ENCODE peak calls at places on chromosomes 5 and 9, in four cellular contexts. G is NT2/D1, T is GM23248, S is colonic mucosa. V is an unnamed sample. For H3K4me1, the result is how much of the 10 kb centered on the place peaks cover.

GRCh38 chr9:35658894-35659220 is 765 bp downstream of the CCDC107 start:
- DNase-seq in G (no peak), T (peak), S (peak), V (peak)

GRCh38 chr9:130137081-130137869 is 34.9 kb upstream of the NCS1 start:
- DNase-seq in G (no peak), T (peak), S (no peak), V (no peak)

GRCh38 chr5:96350678-96351077 is 82.4 kb downstream of the PCSK1 start:
- DNase-seq in G (no peak), T (peak), S (no peak), V (no peak)

GRCh38 chr5:1320436-1321344 is 24.2 kb downstream of the CLPTM1L start:
- DNase-seq in G (no peak), T (no peak), S (no peak), V (no peak)

GRCh38 chr5:108028411-108028810 is 353.5 kb downstream of the FBXL17 start:
- DNase-seq in G (no peak), T (peak), S (no peak), V (peak)

GRCh38 chr5:150502106-150502505 is 5.8 kb upstream of the NDST1 start:
- DNase-seq in G (no peak), T (peak), S (no peak), V (no peak)

GRCh38 chr5:151222769-151223446 is 984 bp downstream of the CCDC69 start:
- DNase-seq in G (no peak), T (no peak), S (peak), V (no peak)

GRCh38 chr9:111992523-111992922 is 95.9 kb downstream of the UGCG start:
- DNase-seq in G (no peak), T (peak), S (no peak), V (no peak)

GRCh38 chr5:151001436-151001835 is 19.0 kb upstream of the GPX3 start:
- DNase-seq in G (no peak), T (no peak), S (no peak), V (no peak)

GRCh38 chr5:172816887-172817418 is 17.1 kb upstream of the ERGIC1 start:
- DNase-seq in G (no peak), T (peak), S (no peak), V (no peak)

GRCh38 chr5:132451387-132451786 is 39.2 kb downstream of the IRF1 start:
- DNase-seq in G (no peak), T (no peak), S (no peak), V (no peak)

GRCh38 chr5:148090780-148091221 is 27.0 kb downstream of the SPINK5 start:
- DNase-seq in G (peak), T (no peak), S (no peak), V (no peak)

DNA sequence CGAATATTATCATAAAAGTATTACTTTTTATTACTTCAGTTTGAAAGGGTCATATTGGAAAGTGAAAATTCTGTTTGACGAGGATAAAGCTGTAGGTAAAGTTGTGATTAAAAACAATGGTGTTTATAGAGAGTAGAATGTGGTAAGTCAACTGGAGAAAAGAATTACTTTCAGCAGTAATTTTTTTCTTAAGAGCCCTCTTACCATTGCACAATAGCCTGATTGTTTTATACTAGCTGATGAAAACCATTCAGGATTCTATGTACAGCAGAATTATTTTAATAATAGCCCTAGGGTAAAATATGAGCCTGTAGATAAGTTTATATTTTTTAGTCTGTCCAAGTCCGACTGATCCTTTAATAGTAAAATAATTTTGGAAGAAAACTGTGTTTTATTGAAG is 16.6 kb downstream of the CDC42SE2 start:
- DNase-seq in G (no peak), T (peak), S (no peak), V (no peak)
- H3K9ac ChIP-seq in G (no peak), T (no peak), S (no peak), V (no peak)

DNA sequence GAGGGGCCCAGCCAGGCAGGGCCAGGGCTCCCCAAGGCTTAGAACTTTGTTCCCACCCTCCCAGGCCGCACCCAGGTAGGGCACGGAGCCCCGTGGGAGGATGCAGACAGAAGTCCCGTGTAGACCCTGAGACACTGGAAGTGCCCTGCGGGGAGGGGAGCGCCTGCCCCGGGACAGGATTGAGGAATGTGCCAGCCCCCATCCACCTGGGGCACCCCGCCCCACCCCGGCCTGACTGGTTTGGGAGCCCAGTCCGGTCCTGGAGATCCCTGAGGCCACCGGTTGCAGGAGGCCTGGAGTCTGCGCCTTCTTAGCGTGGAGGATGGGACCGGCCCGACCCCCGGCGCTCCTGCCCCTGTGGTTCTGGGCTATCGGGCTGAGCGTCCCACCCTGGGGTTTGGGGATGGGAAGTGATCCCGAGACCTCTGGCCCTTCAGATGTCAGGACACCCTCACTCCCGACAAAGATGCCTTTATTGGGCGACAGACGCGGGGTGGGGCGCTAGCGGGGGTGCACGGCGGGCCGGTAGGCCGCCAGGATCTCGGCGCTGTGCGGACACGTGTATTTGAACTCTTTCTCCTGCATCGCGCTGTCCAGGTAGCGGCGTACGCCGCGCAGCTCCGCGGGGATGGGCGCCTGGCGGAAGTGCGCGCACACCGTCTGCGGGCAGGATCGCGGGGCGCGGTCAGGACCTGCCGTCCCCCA is 2.0 kb downstream of the CLIC3 start:
- DNase-seq in G (no peak), T (no peak), S (no peak), V (no peak)
- H3K4me1 ChIP-seq in G (under half), T (under half), S (under half), V (under half)

GRCh38 chr9:115374724-115375268 is 256.8 kb upstream of the TNC start:
- DNase-seq in G (no peak), T (no peak), S (no peak), V (no peak)

GRCh38 chr9:115369322-115369957 is 251.5 kb upstream of the TNC start:
- DNase-seq in G (no peak), T (peak), S (no peak), V (no peak)

GRCh38 chr9:115373710-115374045 is 255.7 kb upstream of the TNC start:
- DNase-seq in G (no peak), T (no peak), S (no peak), V (no peak)

GRCh38 chr9:115378246-115378645 is 260.3 kb upstream of the TNC start:
- DNase-seq in G (no peak), T (no peak), S (no peak), V (no peak)

GRCh38 chr9:115373000-115373709 is 255.2 kb upstream of the TNC start:
- DNase-seq in G (no peak), T (peak), S (no peak), V (no peak)
- H3K9ac ChIP-seq in G (no peak), T (no peak), S (no peak), V (no peak)

GRCh38 chr5:102795546-102795945 is 40.4 kb downstream of the PAM start:
- DNase-seq in G (no peak), T (no peak), S (no peak), V (no peak)

GRCh38 chr5:102796481-102796880 is 41.4 kb downstream of the PAM start:
- DNase-seq in G (no peak), T (peak), S (no peak), V (no peak)

GRCh38 chr5:102796014-102796413 is 40.9 kb downstream of the PAM start:
- DNase-seq in G (no peak), T (no peak), S (no peak), V (no peak)

GRCh38 chr5:102794047-102794446 is 38.9 kb downstream of the PAM start:
- DNase-seq in G (no peak), T (no peak), S (no peak), V (no peak)

GRCh38 chr5:102794677-102795331 is 39.7 kb downstream of the PAM start:
- DNase-seq in G (no peak), T (no peak), S (no peak), V (no peak)
- H3K4me1 ChIP-seq in G (under half), T (under half), S (under half), V (half or more)

GRCh38 chr5:15585128-15585527 is 85.1 kb downstream of the FBXL7 start:
- DNase-seq in G (no peak), T (peak), S (no peak), V (no peak)
- H3K9ac ChIP-seq in G (no peak), T (no peak), S (no peak), V (no peak)

GRCh38 chr9:87569008-87569908 is 71.6 kb downstream of the DAPK1 start:
- DNase-seq in G (no peak), T (no peak), S (no peak), V (peak)
- H3K4me1 ChIP-seq in G (under half), T (under half), S (under half), V (under half)

DNA sequence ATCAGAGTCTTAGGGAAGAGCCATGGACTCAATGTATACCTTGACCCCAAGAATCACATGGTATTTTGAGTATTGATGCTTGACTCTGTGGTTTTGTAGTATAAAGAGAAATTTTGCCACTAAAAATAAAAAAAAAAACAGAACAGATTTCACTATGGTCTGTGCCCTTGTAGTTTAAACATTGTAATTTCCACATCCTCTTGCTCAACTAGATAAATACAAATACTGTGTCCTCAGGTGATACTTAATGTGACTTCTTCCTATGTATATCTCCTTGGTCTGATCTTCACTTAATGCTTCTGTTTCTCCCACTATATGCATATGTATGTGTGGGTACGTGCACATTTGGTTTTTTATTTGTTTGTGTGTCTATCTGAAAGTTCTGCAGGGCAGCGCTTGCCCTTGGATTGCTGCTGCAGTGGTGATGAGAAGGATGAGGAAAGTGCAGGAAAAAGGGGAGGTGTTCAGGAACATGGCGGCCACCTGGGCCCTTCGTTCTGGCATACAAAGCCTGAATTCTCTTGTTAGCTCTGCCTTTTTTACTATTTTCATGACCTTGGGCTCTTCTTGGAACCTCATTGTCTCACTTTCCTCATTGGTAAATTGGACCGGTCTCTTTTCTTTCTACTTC is 222.2 kb downstream of the MAST4 start:
- DNase-seq in G (no peak), T (no peak), S (no peak), V (no peak)
- H3K9ac ChIP-seq in G (no peak), T (no peak), S (no peak), V (no peak)

GRCh38 chr5:9058161-9058560 is 487.7 kb downstream of the SEMA5A start:
- DNase-seq in G (no peak), T (peak), S (no peak), V (no peak)
- H3K4me1 ChIP-seq in G (under half), T (under half), S (under half), V (under half)

V was measured in neural progenitor cell.